ENCODE peak calls at places on chromosomes 12 and 14, in four cellular contexts. Q is GM12878, T is K562, X is HL-60. L is an unnamed sample.

GRCh38 chr14:94373708-94374107 is 14.7 kb downstream of the SERPINA1 start:
- DNase-seq in X (no peak), T (no peak), Q (no peak), L (no peak)

GRCh38 chr14:68231832-68232642 is 412.5 kb downstream of the RAD51B start:
- DNase-seq in Q (no peak), T (no peak), X (no peak), L (no peak)

GRCh38 chr12:101599771-101600486 is 5.2 kb downstream of the MYBPC1 start:
- DNase-seq in X (no peak), Q (no peak), T (no peak), L (no peak)

GRCh38 chr12:132729541-132730320 is 19.1 kb downstream of the PGAM5 start:
- DNase-seq in X (no peak), T (no peak), Q (no peak), L (no peak)

GRCh38 chr12:95694148-95694547 is 96.4 kb downstream of the NTN4 start:
- DNase-seq in X (no peak), Q (no peak), T (no peak), L (no peak)

GRCh38 chr12:112381421-112381897 is 772 bp downstream of the HECTD4 start:
- DNase-seq in T (no peak), X (no peak), Q (no peak), L (peak; percentile 55)

GRCh38 chr12:31203261-31203660 is 122.7 kb downstream of the SINHCAF start:
- DNase-seq in X (no peak), Q (no peak), T (no peak), L (no peak)

GRCh38 chr14:89444536-89445125 is 27.6 kb upstream of the FOXN3 start:
- DNase-seq in Q (no peak), X (no peak), T (no peak), L (no peak)

GRCh38 chr14:104264495-104265265 is 126.3 kb downstream of the KIF26A start:
- DNase-seq in T (no peak), X (no peak), Q (no peak), L (no peak)

GRCh38 chr12:88334271-88334670 is 192.2 kb downstream of the TMTC3 start:
- DNase-seq in T (no peak), Q (peak; percentile 15), X (no peak), L (no peak)

GRCh38 chr12:49673446-49674317 is 33.5 kb downstream of the FMNL3 start:
- DNase-seq in X (no peak), Q (no peak), T (peak; percentile 88), L (no peak)

GRCh38 chr14:20683896-20684661 is at the start of gene RNASE4:
- DNase-seq in X (peak; percentile 85), T (peak; percentile 61), Q (peak; percentile 82), L (peak; percentile 50)

GRCh38 chr12:110741795-110742717 is 635 bp downstream of the PPP1CC start:
- DNase-seq in T (peak; percentile 46), Q (no peak), X (no peak), L (no peak)

GRCh38 chr12:108299980-108300696 is 39.0 kb downstream of the CMKLR1 start:
- DNase-seq in T (no peak), X (no peak), Q (no peak), L (no peak)

GRCh38 chr12:130764073-130764472 is 48.0 kb upstream of the RIMBP2 start:
- DNase-seq in T (no peak), X (no peak), Q (peak; percentile 53), L (no peak)

GRCh38 chr14:71764701-71765347 is 167.4 kb upstream of the RGS6 start:
- DNase-seq in Q (no peak), X (no peak), T (no peak), L (no peak)

GRCh38 chr12:104890463-104891096 is 67.5 kb downstream of the SLC41A2 start:
- DNase-seq in X (no peak), Q (no peak), T (no peak), L (no peak)

GRCh38 chr12:96371787-96372699 is 28.2 kb downstream of the CDK17 start:
- DNase-seq in T (no peak), Q (no peak), X (no peak), L (no peak)

GRCh38 chr12:53292441-53292840 is 2.9 kb upstream of the PFDN5 start:
- DNase-seq in X (no peak), Q (no peak), T (no peak), L (no peak)

GRCh38 chr14:68141531-68142088 is 322.0 kb downstream of the RAD51B start:
- DNase-seq in Q (no peak), T (no peak), X (no peak), L (no peak)

GRCh38 chr12:75939016-75939642 is 92.4 kb downstream of the PHLDA1 start:
- DNase-seq in Q (no peak), T (no peak), X (no peak), L (no peak)

GRCh38 chr14:63713765-63714164 is 14.1 kb downstream of the SGPP1 start:
- DNase-seq in T (no peak), X (no peak), Q (no peak), L (no peak)

GRCh38 chr14:38873923-38874612 is 229.0 kb downstream of the SEC23A start:
- DNase-seq in T (no peak), X (no peak), Q (no peak), L (no peak)

GRCh38 chr12:96907681-96908163 is 665 bp downstream of the NEDD1 start:
- DNase-seq in T (peak; percentile 30), X (no peak), Q (no peak), L (peak; percentile 9)

GRCh38 chr12:63985456-63985855 is 141.0 kb downstream of the SRGAP1 start:
- DNase-seq in Q (no peak), X (no peak), T (no peak), L (no peak)

GRCh38 chr14:34232790-34233189 is 229.2 kb downstream of the SPTSSA start:
- DNase-seq in T (no peak), Q (no peak), X (no peak), L (no peak)

GRCh38 chr12:86698581-86698980 is 442.4 kb upstream of the MGAT4C start:
- DNase-seq in Q (no peak), T (no peak), X (no peak), L (no peak)

GRCh38 chr12:64714551-64714968 is 44.6 kb downstream of the GNS start:
- DNase-seq in X (no peak), T (no peak), Q (peak; percentile 23), L (no peak)

GRCh38 chr12:131204416-131205311 is 251.0 kb downstream of the ADGRD1 start:
- DNase-seq in X (no peak), Q (no peak), T (no peak), L (no peak)

GRCh38 chr12:114902665-114903393 is 218.9 kb upstream of the TBX3 start:
- DNase-seq in Q (no peak), T (no peak), X (no peak), L (no peak)

GRCh38 chr14:105760691-105761344 is 234.4 kb downstream of the TMEM121 start:
- DNase-seq in T (no peak), Q (no peak), X (no peak), L (no peak)

GRCh38 chr12:72271741-72272661 is at the start of gene TRHDE:
- DNase-seq in T (no peak), X (no peak), Q (no peak), L (peak; percentile 11)

GRCh38 chr12:109255377-109255776 is 53.7 kb downstream of the FOXN4 start:
- DNase-seq in T (peak; percentile 27), X (no peak), Q (no peak), L (no peak)

GRCh38 chr12:62291888-62292760 is 31.9 kb downstream of the USP15 start:
- DNase-seq in Q (no peak), X (no peak), T (no peak), L (no peak)

GRCh38 chr14:32698831-32699230 is 239.8 kb upstream of the NPAS3 start:
- DNase-seq in X (no peak), Q (no peak), T (no peak), L (no peak)

GRCh38 chr14:32701475-32701874 is 237.2 kb upstream of the NPAS3 start:
- DNase-seq in Q (no peak), T (no peak), X (no peak), L (no peak)

GRCh38 chr14:32702088-32702487 is 236.6 kb upstream of the NPAS3 start:
- DNase-seq in X (no peak), T (no peak), Q (no peak), L (no peak)

GRCh38 chr14:32703246-32703645 is 235.4 kb upstream of the NPAS3 start:
- DNase-seq in T (no peak), X (no peak), Q (no peak), L (no peak)

GRCh38 chr14:32702571-32702970 is 236.1 kb upstream of the NPAS3 start:
- DNase-seq in T (no peak), Q (no peak), X (no peak), L (no peak)
- TF ChIP-seq SPI1 in T (no peak), Q (no peak), X (no peak), L (no peak)

DNA sequence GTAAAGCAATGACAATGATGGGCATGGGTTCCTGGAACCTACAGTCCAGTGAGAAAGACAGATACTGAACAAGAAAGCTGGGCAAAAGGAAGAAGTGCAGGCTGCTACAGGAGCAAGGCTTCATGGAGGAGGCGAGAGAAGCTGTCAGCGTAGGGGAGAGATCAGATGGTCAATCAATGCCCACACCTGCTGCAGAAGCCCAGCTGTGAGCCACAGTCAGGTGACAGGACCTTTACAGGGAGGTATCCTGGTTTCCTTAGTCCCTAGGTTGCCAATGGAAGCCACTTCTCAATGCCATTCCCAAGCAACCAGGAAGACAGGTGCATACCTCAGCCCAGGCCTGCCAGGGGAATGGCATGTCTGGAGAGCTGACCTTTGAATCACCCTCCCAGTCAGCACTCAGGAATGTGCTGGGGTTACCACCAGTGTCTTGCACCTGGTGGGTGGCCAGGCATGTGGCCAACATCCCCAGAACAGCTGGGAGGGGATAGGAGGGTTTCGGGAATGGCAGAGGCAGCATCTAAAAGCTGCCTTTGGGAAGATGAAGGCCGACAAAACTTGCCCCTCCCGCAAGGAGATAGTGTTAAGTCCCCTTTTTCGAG is 170.3 kb downstream of the TTC7B start:
- DNase-seq in Q (no peak), X (no peak), T (no peak), L (no peak)
- TF ChIP-seq SPI1 in Q (no peak), X (no peak), T (no peak), L (no peak)

GRCh38 chr12:116157845-116158267 is 119.6 kb downstream of the MED13L start:
- DNase-seq in Q (no peak), T (no peak), X (no peak), L (no peak)
- TF ChIP-seq SPI1 in Q (no peak), T (no peak), X (no peak), L (no peak)

DNA sequence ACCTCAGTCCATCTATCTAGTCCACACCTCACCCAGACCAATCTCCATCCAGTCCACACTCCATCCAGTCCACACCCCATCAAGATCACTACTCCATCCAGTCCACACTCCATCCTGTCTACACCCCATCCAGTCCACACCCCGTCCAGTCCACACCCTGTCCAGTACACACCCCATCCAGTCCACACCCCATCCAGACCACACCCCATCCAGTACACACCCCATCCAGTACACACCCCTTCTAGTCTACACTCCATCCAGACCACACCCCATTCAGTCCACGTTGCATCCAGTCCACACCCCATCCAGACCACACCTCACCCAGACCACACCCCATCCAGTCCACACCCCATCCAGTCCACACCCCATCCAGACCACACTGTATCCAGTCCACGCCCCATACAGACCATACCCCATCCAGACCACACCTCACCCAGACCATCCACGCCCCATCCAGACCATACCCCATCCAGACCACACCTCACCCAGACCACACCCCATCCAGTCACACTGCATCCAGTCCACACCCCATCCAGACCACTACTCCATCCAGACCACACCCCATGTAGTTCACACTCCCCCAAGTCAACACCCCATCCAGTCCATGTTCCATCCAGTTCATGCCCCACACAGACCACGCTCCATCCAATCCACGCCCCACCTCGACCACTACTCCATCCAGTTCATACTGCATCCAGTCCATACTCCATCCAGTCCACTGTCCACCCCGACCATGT is 116.6 kb upstream of the RTL1 start:
- DNase-seq in Q (no peak), T (no peak), X (no peak), L (no peak)
- TF ChIP-seq SPI1 in Q (no peak), T (no peak), X (no peak), L (no peak)

GRCh38 chr12:24754690-24755638 is 193.9 kb downstream of the BCAT1 start:
- DNase-seq in X (no peak), Q (no peak), T (no peak), L (no peak)
- TF ChIP-seq SPI1 in X (no peak), Q (no peak), T (no peak), L (no peak)

L was measured in GM12891.